ENCODE peak calls at places on chromosomes 7 and 10, in five cellular contexts. W, D, K, U and R are unnamed samples. For H3K9me3, the result is how much of the 10 kb centered on the place peaks cover.

GRCh38 chr10:75263806-75264205 is 28.0 kb upstream of the COMTD1 start:
- DNase-seq in W (no peak), D (no peak), K (peak), U (no peak), R (no peak)

GRCh38 chr7:1292972-1293830 is 60.5 kb downstream of the UNCX start:
- DNase-seq in W (no peak), D (no peak), K (peak), U (no peak), R (no peak)

GRCh38 chr7:75628055-75628454 is 110.7 kb downstream of the HIP1 start:
- DNase-seq in W (no peak), D (no peak), K (no peak), U (no peak), R (no peak)

GRCh38 chr7:155202106-155202871 is 95.4 kb upstream of the INSIG1 start:
- DNase-seq in W (no peak), D (no peak), K (no peak), U (no peak), R (no peak)

GRCh38 chr10:33277135-33277536 is 57.3 kb downstream of the NRP1 start:
- DNase-seq in W (no peak), D (no peak), K (no peak), U (peak), R (peak)

GRCh38 chr7:140403878-140404564 is at the start of gene RAB19:
- DNase-seq in W (no peak), D (no peak), K (peak), U (peak), R (no peak)

GRCh38 chr10:92413011-92413410 is 122.0 kb downstream of the MARCHF5 start:
- DNase-seq in W (no peak), D (no peak), K (no peak), U (no peak), R (peak)

GRCh38 chr10:114815751-114816150 is 5.8 kb upstream of the FHIP2A start:
- DNase-seq in W (no peak), D (no peak), K (no peak), U (no peak), R (no peak)

GRCh38 chr7:6012355-6013104 is 3.5 kb downstream of the AIMP2 start:
- DNase-seq in W (no peak), D (no peak), K (no peak), U (peak), R (no peak)

GRCh38 chr10:100743626-100744135 is 1.7 kb upstream of the PAX2 start:
- DNase-seq in W (no peak), D (no peak), K (no peak), U (peak), R (peak)

GRCh38 chr7:43721193-43721806 is 8.0 kb downstream of the COA1 start:
- DNase-seq in W (no peak), D (no peak), K (no peak), U (no peak), R (no peak)

GRCh38 chr10:71838264-71839211 is 12.5 kb downstream of the PSAP start:
- DNase-seq in W (no peak), D (no peak), K (no peak), U (no peak), R (no peak)

GRCh38 chr10:87079106-87079836 is 15.4 kb downstream of the GLUD1 start:
- DNase-seq in W (no peak), D (no peak), K (no peak), U (no peak), R (no peak)

GRCh38 chr7:80279760-80280159 is 145.1 kb downstream of the GNAI1 start:
- DNase-seq in W (no peak), D (peak), K (no peak), U (no peak), R (no peak)

DNA sequence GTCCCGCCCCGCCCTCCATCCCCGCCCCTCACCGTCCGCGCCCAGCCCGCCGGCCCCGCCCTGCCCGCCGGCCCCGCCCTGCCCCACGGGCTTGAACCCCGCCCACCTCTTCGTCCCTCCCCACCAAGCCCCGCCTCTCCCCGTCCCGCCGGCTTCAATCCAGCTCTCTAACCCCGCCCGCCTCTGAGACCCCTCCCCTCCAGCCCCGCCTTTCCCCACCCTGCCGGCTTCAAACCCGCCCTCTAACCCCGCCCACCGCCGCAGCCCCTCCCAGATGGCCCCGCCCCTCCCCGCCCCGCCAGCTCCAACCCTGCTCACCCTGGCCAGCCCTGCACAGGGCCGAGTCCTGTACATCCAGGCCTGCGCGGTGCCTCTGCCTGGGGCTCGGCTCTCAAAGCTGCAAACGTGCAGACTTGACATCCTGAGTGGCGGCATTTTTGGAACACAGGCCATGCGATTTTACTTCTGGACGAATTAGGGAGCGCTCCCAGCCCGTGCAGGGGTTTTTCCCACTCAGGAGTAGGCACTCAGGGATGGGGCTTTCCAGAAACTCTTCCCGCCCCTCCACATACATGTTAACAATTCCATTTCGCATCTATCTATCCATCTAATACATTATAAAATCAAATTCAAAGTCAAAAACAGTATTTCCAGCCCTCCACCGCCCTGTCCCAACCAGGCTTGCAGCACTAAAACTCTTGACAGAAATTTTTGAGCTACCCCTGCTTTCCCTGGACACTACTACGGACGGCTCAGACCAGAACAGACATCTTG is 475 bp upstream of the NMT2 start:
- DNase-seq in W (peak), D (peak), K (peak), U (peak), R (peak)
- H3K4me3 ChIP-seq in W (peak), D (no peak), K (no peak), U (peak), R (peak)

DNA sequence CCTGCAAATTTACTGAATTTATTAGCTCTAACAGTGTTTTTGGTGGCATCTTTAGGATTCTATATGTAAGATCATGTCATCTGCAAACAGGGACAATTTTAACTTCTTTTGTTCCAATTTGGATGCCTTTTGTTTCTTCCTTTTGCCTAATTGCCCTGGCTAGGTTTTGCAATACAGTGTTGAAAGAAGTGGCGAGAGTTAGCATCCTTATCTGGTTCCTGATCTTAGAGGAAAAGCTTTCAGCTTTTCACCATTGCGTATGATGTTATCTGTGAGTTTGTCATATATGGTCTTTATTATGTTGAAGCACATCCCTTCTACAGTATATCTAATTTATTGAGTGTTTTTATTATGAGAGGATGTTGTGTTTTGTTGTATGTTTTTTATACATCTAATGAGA is 301.4 kb downstream of the PTPRN2 start:
- DNase-seq in W (no peak), D (no peak), K (no peak), U (no peak), R (no peak)
- H3K9me3 ChIP-seq in W (half or more), D (under half), K (under half), U (under half), R (under half)

DNA sequence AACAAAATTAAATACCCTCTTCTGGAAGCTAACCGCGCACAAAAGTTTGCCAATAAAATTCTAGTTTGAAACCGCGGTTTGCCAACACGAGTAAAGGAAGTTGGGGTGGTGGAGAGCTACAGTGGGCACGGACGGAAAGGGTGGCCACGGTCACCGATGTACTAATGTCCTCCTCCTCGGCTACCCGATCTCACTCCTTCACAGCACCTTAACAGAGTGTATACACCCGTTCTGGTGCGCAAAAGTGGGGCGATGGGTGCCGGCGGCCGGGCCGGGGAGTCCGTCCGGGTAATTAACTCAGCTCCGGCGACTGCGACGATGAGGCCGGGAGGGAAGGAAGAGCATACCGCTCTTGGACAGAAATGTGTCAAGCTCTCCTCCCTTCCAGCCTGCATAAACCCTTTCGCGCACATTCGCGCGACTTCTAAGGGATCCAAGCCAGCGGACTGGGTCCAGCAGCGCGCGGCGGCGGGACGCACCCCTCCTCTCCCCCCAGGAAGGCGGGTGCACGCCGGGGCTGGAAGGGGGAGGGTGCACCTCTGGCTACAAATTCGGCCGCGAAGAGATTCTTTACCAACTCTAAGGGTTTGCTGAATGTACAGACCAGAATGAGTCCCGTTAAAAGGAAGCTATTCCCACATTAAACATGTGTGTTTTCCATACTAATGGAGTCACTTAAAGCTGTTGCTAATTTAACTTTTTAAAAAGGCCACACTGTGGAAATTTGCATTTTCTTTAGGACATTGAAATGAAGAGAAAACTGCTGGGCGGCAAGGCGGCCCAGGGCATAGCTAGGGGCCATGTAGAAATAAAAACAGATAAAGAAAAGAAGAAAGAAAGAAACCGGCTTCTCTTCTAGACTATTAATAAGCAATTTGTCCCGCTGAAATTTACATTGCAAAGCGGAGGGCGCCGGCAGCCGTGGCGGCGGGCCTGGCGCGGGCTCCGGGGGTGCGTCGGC is 6.6 kb upstream of the EBF3 start:
- DNase-seq in W (no peak), D (no peak), K (no peak), U (no peak), R (no peak)
- H3K4me3 ChIP-seq in W (no peak), D (no peak), K (no peak), U (no peak), R (peak)

GRCh38 chr10:89793649-89794254 is 92.4 kb downstream of the KIF20B start:
- DNase-seq in W (peak), D (no peak), K (no peak), U (no peak), R (peak)

GRCh38 chr10:89792187-89792586 is 90.8 kb downstream of the KIF20B start:
- DNase-seq in W (no peak), D (no peak), K (no peak), U (no peak), R (no peak)

GRCh38 chr10:89799573-89799972 is 98.2 kb downstream of the KIF20B start:
- DNase-seq in W (no peak), D (no peak), K (no peak), U (no peak), R (no peak)

GRCh38 chr10:89795840-89796239 is 94.5 kb downstream of the KIF20B start:
- DNase-seq in W (no peak), D (no peak), K (no peak), U (no peak), R (no peak)

DNA sequence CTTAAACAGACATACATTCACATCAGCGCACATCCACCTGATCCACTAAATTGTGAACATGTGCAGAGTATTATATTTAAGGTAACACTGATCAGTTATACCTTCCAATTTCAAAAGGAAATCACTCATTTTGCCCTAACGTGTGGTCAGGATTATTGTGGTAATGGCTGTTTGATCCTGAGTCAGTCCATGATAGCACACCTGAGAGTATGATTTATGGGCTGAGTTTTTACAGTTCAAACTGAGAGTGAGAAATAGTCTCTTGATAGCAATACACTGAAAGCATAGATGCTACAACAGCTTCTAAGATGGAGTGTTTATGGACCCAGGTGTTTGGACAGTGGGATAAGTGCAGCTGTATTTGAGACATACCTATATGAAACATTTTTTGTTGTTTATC is 96.7 kb downstream of the KIF20B start:
- DNase-seq in W (no peak), D (no peak), K (no peak), U (no peak), R (no peak)
- H3K9me3 ChIP-seq in W (under half), D (under half), K (under half), U (under half), R (under half)

GRCh38 chr10:35166607-35167006 is 40.0 kb downstream of the CREM start:
- DNase-seq in W (no peak), D (no peak), K (no peak), U (no peak), R (no peak)

GRCh38 chr10:35165112-35165511 is 38.5 kb downstream of the CREM start:
- DNase-seq in W (no peak), D (no peak), K (no peak), U (peak), R (no peak)

GRCh38 chr10:35161906-35162305 is 35.3 kb downstream of the CREM start:
- DNase-seq in W (no peak), D (no peak), K (no peak), U (no peak), R (no peak)

GRCh38 chr10:35167342-35167741 is 40.7 kb downstream of the CREM start:
- DNase-seq in W (no peak), D (no peak), K (no peak), U (no peak), R (no peak)

GRCh38 chr10:35165811-35166210 is 39.2 kb downstream of the CREM start:
- DNase-seq in W (no peak), D (no peak), K (no peak), U (no peak), R (no peak)
- H3K4me3 ChIP-seq in W (no peak), D (no peak), K (no peak), U (no peak), R (no peak)

GRCh38 chr10:43644252-43644651 is 4.4 kb downstream of the ZNF32 start:
- DNase-seq in W (no peak), D (no peak), K (no peak), U (no peak), R (no peak)
- H3K9me3 ChIP-seq in W (under half), D (under half), K (under half), U (half or more), R (under half)

DNA sequence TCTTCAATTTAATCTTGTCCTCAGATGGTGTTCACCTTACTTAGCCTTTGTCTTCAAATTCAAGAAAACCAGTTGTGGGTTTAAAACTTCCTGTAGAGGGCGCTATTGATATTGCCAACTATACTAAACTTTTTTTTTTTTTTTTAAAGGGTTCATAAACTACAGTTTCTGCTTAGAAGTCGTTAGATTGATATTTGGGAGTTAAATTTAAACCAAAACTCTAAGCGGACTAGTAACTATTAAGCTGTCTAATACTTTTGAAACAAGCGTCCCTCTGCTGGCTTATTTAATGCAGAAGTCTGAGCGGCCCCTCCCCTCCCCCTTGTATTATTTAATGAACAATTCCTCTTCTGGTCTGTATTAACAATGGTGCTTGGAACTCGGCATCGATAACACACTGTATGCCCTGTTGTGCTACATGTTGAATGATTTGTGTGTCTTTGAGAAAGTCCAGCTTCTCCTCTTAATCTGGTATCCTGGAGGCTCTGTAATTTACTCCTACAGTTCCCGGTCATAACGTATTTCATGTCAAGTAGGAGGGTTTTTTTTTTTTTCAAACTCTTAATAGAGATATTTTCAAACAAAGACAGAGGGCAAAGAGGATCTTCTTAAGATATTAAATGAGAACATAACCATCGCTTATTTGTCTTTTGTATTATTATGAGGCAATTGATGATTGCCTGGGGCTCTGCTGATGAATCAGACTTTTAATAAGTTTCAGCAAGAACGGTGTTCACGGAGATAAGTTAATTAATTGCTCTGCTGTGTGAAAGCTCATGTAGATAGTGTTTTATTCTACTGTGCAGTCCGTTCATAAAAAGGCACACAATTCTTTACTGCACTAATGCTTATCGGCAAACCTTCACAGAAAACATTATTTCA is 22.6 kb upstream of the CREB5 start:
- DNase-seq in W (peak), D (no peak), K (no peak), U (no peak), R (peak)
- H3K4me3 ChIP-seq in W (peak), D (peak), K (no peak), U (peak), R (peak)

DNA sequence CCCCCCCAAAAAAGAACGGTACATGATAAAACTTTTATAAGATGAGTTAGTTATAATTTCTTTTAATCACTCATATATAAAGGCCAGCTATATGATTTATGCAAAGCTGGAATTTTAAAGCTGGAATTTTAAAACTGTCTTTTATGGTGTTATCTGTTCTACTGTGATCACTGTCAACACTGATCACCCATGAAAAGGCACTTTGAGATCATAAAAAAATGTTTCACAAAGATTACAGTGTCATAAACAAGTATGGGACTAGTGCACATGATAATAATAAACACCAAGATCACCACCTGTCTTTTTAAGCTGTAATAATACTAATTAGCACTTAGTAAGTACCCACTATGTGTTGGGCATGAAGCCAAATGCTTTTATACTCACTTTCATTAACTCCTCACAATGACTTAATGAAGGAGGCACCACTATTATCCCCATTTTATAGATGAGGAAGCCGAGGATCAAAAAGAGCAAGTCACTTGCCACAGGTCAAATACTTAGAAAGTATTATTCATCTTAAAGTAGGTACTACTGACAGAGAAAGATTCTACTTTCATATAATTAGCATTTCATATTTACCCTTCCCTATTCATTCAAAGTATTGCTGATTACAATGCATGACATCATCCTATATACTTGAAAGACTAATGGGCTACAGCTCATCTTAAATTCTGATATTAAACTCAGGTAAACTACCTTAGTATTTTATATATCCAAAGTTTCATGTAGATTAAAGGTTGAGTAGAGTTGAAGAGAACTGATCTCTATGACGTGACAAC is 8.3 kb upstream of the RHOBTB1 start:
- DNase-seq in W (no peak), D (no peak), K (no peak), U (no peak), R (no peak)
- H3K9me3 ChIP-seq in W (under half), D (under half), K (under half), U (under half), R (under half)